ENCODE peak calls at places on chromosomes 4 and X, in six cellular contexts. One of them, this sample, is unnamed.

GRCh38 chr4:17068885-17069284 is 170.4 kb upstream of the LDB2 start:
- DNase-seq in NT2/D1: no peak
- DNase-seq in neural progenitor cell: no peak
- DNase-seq in fibroblast of lung: no peak
- DNase-seq in mesendoderm: no peak
- DNase-seq in IMR-90: no peak
- DNase-seq in this sample: no peak

GRCh38 chrX:13499736-13500135 is 69.7 kb upstream of the EGFL6 start:
- DNase-seq in mesendoderm: no peak
- DNase-seq in neural progenitor cell: no peak
- DNase-seq in fibroblast of lung: no peak
- DNase-seq in NT2/D1: no peak
- DNase-seq in IMR-90: no peak
- DNase-seq in this sample: no peak

GRCh38 chr4:75434105-75434504 is 80.1 kb downstream of the RCHY1 start:
- DNase-seq in neural progenitor cell: no peak
- DNase-seq in fibroblast of lung: no peak
- DNase-seq in IMR-90: no peak
- DNase-seq in mesendoderm: peak; percentile 29
- DNase-seq in NT2/D1: no peak
- DNase-seq in this sample: no peak

GRCh38 chrX:112313201-112313600 is 230.6 kb upstream of the TRPC5 start:
- DNase-seq in fibroblast of lung: no peak
- DNase-seq in IMR-90: no peak
- DNase-seq in mesendoderm: no peak
- DNase-seq in neural progenitor cell: no peak
- DNase-seq in NT2/D1: no peak
- DNase-seq in this sample: no peak

GRCh38 chr4:47814896-47815295 is 23.0 kb downstream of the CORIN start:
- DNase-seq in NT2/D1: no peak
- DNase-seq in mesendoderm: no peak
- DNase-seq in neural progenitor cell: no peak
- DNase-seq in IMR-90: peak; percentile 65
- DNase-seq in fibroblast of lung: no peak
- DNase-seq in this sample: no peak

GRCh38 chrX:106932492-106932923 is 12.3 kb downstream of the CLDN2 start:
- DNase-seq in IMR-90: peak; percentile 57
- DNase-seq in neural progenitor cell: no peak
- DNase-seq in NT2/D1: no peak
- DNase-seq in fibroblast of lung: peak; percentile 47
- DNase-seq in mesendoderm: no peak
- DNase-seq in this sample: no peak

GRCh38 chr4:2255501-2256155 is 6.3 kb downstream of the MXD4 start:
- DNase-seq in fibroblast of lung: peak; percentile 49
- DNase-seq in neural progenitor cell: no peak
- DNase-seq in NT2/D1: no peak
- DNase-seq in IMR-90: no peak
- DNase-seq in mesendoderm: no peak
- DNase-seq in this sample: peak; percentile 51

GRCh38 chr4:139581096-139581495 is 25.1 kb upstream of the SETD7 start:
- DNase-seq in mesendoderm: no peak
- DNase-seq in neural progenitor cell: no peak
- DNase-seq in fibroblast of lung: no peak
- DNase-seq in NT2/D1: no peak
- DNase-seq in IMR-90: no peak
- DNase-seq in this sample: no peak

GRCh38 chrX:154775611-154776349 is 13.1 kb downstream of the DKC1 start:
- DNase-seq in IMR-90: peak; percentile 45
- DNase-seq in mesendoderm: peak; percentile 22
- DNase-seq in neural progenitor cell: no peak
- DNase-seq in NT2/D1: no peak
- DNase-seq in fibroblast of lung: peak; percentile 11
- DNase-seq in this sample: no peak

GRCh38 chr4:20015825-20016224 is 235.9 kb upstream of the SLIT2 start:
- DNase-seq in neural progenitor cell: no peak
- DNase-seq in fibroblast of lung: no peak
- DNase-seq in NT2/D1: no peak
- DNase-seq in IMR-90: peak; percentile 80
- DNase-seq in mesendoderm: no peak
- DNase-seq in this sample: no peak

GRCh38 chrX:64642482-64642881 is 247.2 kb upstream of the MTMR8 start:
- DNase-seq in neural progenitor cell: peak; percentile 12
- DNase-seq in IMR-90: no peak
- DNase-seq in mesendoderm: peak; percentile 37
- DNase-seq in NT2/D1: no peak
- DNase-seq in fibroblast of lung: no peak
- DNase-seq in this sample: peak; percentile 57

GRCh38 chr4:76689079-76689817 is 208.7 kb downstream of the SOWAHB start:
- DNase-seq in IMR-90: peak; percentile 28
- DNase-seq in NT2/D1: no peak
- DNase-seq in neural progenitor cell: peak; percentile 91
- DNase-seq in fibroblast of lung: peak; percentile 48
- DNase-seq in mesendoderm: peak; percentile 84
- DNase-seq in this sample: peak; percentile 92

GRCh38 chrX:134676440-134676839 is 18.2 kb upstream of the PLAC1 start:
- DNase-seq in fibroblast of lung: peak; percentile 86
- DNase-seq in NT2/D1: no peak
- DNase-seq in mesendoderm: no peak
- DNase-seq in IMR-90: peak; percentile 79
- DNase-seq in neural progenitor cell: no peak
- DNase-seq in this sample: no peak

GRCh38 chr4:72893354-72894066 is 176.0 kb downstream of the COX18 start:
- DNase-seq in NT2/D1: no peak
- DNase-seq in fibroblast of lung: no peak
- DNase-seq in neural progenitor cell: no peak
- DNase-seq in IMR-90: no peak
- DNase-seq in mesendoderm: no peak
- DNase-seq in this sample: no peak

GRCh38 chr4:159188646-159189045 is 85.8 kb downstream of the RAPGEF2 start:
- DNase-seq in neural progenitor cell: no peak
- DNase-seq in NT2/D1: no peak
- DNase-seq in IMR-90: no peak
- DNase-seq in mesendoderm: no peak
- DNase-seq in fibroblast of lung: no peak
- DNase-seq in this sample: no peak

GRCh38 chr4:39114436-39114835 is 52.4 kb downstream of the KLHL5 start:
- DNase-seq in mesendoderm: no peak
- DNase-seq in fibroblast of lung: no peak
- DNase-seq in NT2/D1: no peak
- DNase-seq in IMR-90: peak; percentile 46
- DNase-seq in neural progenitor cell: no peak
- DNase-seq in this sample: no peak

GRCh38 chr4:92812652-92813051 is 508.9 kb downstream of the GRID2 start:
- DNase-seq in mesendoderm: no peak
- DNase-seq in NT2/D1: no peak
- DNase-seq in fibroblast of lung: no peak
- DNase-seq in IMR-90: no peak
- DNase-seq in neural progenitor cell: no peak
- DNase-seq in this sample: no peak

GRCh38 chr4:95548738-95549245 is at the start of gene UNC5C:
- DNase-seq in mesendoderm: peak; percentile 92
- DNase-seq in fibroblast of lung: peak; percentile 84
- DNase-seq in NT2/D1: no peak
- DNase-seq in neural progenitor cell: peak; percentile 83
- DNase-seq in IMR-90: no peak
- DNase-seq in this sample: peak; percentile 88

GRCh38 chrX:100973411-100973810 is 3.9 kb downstream of the ARL13A start:
- DNase-seq in fibroblast of lung: peak; percentile 66
- DNase-seq in mesendoderm: no peak
- DNase-seq in neural progenitor cell: no peak
- DNase-seq in IMR-90: peak; percentile 87
- DNase-seq in NT2/D1: no peak
- DNase-seq in this sample: no peak

GRCh38 chr4:78218260-78218659 is 161.1 kb downstream of the FRAS1 start:
- DNase-seq in neural progenitor cell: no peak
- DNase-seq in IMR-90: no peak
- DNase-seq in fibroblast of lung: no peak
- DNase-seq in NT2/D1: no peak
- DNase-seq in mesendoderm: no peak
- DNase-seq in this sample: no peak

GRCh38 chrX:18676470-18676869 is 4.6 kb upstream of the RS1 start:
- DNase-seq in NT2/D1: no peak
- DNase-seq in neural progenitor cell: peak; percentile 47
- DNase-seq in mesendoderm: peak; percentile 55
- DNase-seq in fibroblast of lung: peak; percentile 6
- DNase-seq in IMR-90: peak; percentile 5
- DNase-seq in this sample: peak; percentile 75

GRCh38 chrX:150736478-150736877 is 43.3 kb downstream of the MTMR1 start:
- DNase-seq in mesendoderm: no peak
- DNase-seq in neural progenitor cell: no peak
- DNase-seq in NT2/D1: no peak
- DNase-seq in IMR-90: no peak
- DNase-seq in fibroblast of lung: no peak
- DNase-seq in this sample: no peak

GRCh38 chrX:139246295-139246694 is 284.2 kb upstream of the F9 start:
- DNase-seq in NT2/D1: no peak
- DNase-seq in IMR-90: no peak
- DNase-seq in neural progenitor cell: no peak
- DNase-seq in mesendoderm: no peak
- DNase-seq in fibroblast of lung: peak; percentile 4
- DNase-seq in this sample: no peak
- H3K4me1 ChIP-seq in NT2/D1: no peaks in the 10 kb centered on the region
- H3K4me1 ChIP-seq in IMR-90: no peaks in the 10 kb centered on the region
- H3K4me1 ChIP-seq in neural progenitor cell: no peaks in the 10 kb centered on the region
- H3K4me1 ChIP-seq in mesendoderm: no peaks in the 10 kb centered on the region
- H3K4me1 ChIP-seq in fibroblast of lung: no peaks in the 10 kb centered on the region
- H3K4me1 ChIP-seq in this sample: no peaks in the 10 kb centered on the region

DNA sequence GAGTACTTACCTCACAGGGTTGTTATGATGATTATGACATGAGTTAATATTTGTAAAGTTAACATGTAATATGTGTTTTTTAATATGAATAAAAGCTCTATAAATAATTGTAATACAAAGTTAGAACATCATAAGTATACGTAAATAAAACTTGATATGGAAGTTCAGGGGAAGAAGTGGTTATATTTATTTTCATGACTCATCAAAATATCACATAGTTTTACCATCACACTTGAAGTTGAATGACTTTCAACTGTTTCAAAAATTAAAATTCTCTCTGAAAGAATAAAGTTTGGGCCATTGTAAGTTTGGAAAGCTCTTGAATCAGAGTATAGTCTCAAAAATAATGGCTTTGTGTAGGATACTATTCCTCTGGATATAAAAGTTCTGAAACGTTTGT is 8.3 kb downstream of the SH2D1A start:
- DNase-seq in fibroblast of lung: no peak
- DNase-seq in NT2/D1: no peak
- DNase-seq in mesendoderm: no peak
- DNase-seq in IMR-90: no peak
- DNase-seq in neural progenitor cell: no peak
- DNase-seq in this sample: no peak
- H3K4me3 ChIP-seq in fibroblast of lung: no peak overlapping the region
- H3K4me3 ChIP-seq in NT2/D1: no peak overlapping the region
- H3K4me3 ChIP-seq in mesendoderm: no peak overlapping the region
- H3K4me3 ChIP-seq in IMR-90: no peak overlapping the region
- H3K4me3 ChIP-seq in neural progenitor cell: no peak overlapping the region
- H3K4me3 ChIP-seq in this sample: no peak overlapping the region

DNA sequence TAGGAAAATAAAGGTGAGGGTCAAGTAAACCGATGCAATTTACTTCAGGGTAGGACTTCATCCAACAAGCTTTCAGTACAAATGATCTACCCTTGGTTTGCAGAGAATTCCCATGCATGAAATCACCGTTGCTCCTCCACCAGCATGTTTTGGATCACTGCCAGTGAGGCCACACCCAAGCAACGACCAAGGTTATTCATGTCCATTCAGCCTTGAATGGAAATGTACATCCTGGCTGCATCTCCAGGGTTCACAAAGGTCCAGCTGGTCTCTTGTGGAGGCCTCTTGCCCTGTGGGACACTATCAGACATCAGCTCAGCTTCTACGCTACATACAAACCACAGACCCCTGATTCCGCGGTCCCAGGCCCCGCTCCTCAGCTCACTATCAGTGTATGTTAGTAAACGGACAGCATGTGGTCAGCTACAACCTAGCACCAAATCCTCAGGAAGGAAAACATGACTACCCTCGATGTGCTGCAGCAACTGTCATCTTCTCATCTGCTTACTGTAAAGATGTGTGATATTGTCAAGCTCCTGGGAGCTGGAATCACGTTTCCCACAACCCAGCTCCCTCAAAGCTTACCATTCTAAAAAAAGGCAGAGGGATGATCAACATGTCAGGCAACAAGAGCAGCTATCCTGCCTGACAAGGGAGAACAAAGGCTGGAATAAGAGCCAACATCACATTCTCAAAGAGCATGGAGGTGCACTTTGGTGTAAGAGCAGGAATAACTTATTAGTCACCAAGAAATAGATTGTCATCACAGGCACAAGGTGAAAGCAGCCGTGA is 4.9 kb downstream of the LYAR start:
- DNase-seq in neural progenitor cell: no peak
- DNase-seq in NT2/D1: no peak
- DNase-seq in mesendoderm: no peak
- DNase-seq in IMR-90: no peak
- DNase-seq in fibroblast of lung: peak; percentile 21
- DNase-seq in this sample: no peak
- H3K9ac ChIP-seq in neural progenitor cell: no peak overlapping the region
- H3K9ac ChIP-seq in NT2/D1: no peak overlapping the region
- H3K9ac ChIP-seq in mesendoderm: no peak overlapping the region
- H3K9ac ChIP-seq in IMR-90: no peak overlapping the region
- H3K9ac ChIP-seq in fibroblast of lung: no peak overlapping the region
- H3K9ac ChIP-seq in this sample: no peak overlapping the region

DNA sequence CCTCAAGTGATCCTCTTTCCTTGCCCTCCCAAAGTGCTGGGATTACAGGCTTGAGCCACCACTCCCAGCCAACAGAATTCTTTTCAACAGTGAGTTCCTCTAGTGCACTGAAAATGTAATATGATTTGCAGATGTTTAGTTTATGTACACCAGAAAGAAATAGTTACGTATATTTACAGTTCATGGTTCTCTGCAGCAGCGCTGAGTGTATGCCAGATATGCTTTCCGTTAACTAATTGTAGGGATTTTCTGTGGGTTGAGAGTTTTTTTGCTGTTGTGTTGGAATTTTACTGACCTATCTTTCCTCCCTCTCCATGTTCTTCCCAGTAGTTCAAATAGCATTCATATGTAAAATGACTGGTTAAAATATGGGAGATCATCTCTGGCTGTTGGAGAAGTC is 44.0 kb downstream of the GAB1 start:
- DNase-seq in mesendoderm: no peak
- DNase-seq in NT2/D1: no peak
- DNase-seq in neural progenitor cell: no peak
- DNase-seq in IMR-90: peak; percentile 74
- DNase-seq in fibroblast of lung: no peak
- DNase-seq in this sample: no peak
- H3K4me1 ChIP-seq in mesendoderm: peaks cover 2% of the 10 kb centered on the region
- H3K4me1 ChIP-seq in NT2/D1: no peaks in the 10 kb centered on the region
- H3K4me1 ChIP-seq in neural progenitor cell: peaks cover 7% of the 10 kb centered on the region
- H3K4me1 ChIP-seq in IMR-90: peaks cover 15% of the 10 kb centered on the region
- H3K4me1 ChIP-seq in fibroblast of lung: peaks cover 2% of the 10 kb centered on the region
- H3K4me1 ChIP-seq in this sample: peaks cover 4% of the 10 kb centered on the region

This sample was measured in endodermal cell.